ENCODE peak calls at places on chromosomes 4 and X, in eight cellular contexts. One of them, this sample, is unnamed.

GRCh38 chr4:136121431-136121830 is 1410.9 kb downstream of the PCDH18 start:
- DNase-seq in frontal cortex: no peak
- DNase-seq in GM20000: no peak
- DNase-seq in mucosa of descending colon: no peak
- DNase-seq in HTR-8/SVneo: no peak
- DNase-seq in activated T-helper 1 cell treated with anti-CD3 and anti-CD28 coated beads, Interleukin-2, amount 50 U/mL, for 16 hours: no peak
- DNase-seq in naive thymus-derived CD4-positive, alpha-beta T cell: no peak
- DNase-seq in hypothalamus: no peak
- DNase-seq in this sample: no peak

GRCh38 chrX:33183366-33183765 is 28.0 kb downstream of the DMD start:
- DNase-seq in frontal cortex: peak
- DNase-seq in GM20000: no peak
- DNase-seq in mucosa of descending colon: no peak
- DNase-seq in HTR-8/SVneo: peak
- DNase-seq in activated T-helper 1 cell treated with anti-CD3 and anti-CD28 coated beads, Interleukin-2, amount 50 U/mL, for 16 hours: no peak
- DNase-seq in naive thymus-derived CD4-positive, alpha-beta T cell: no peak
- DNase-seq in hypothalamus: no peak
- DNase-seq in this sample: no peak

GRCh38 chr4:182190306-182190705 is 52.9 kb upstream of the TENM3 start:
- DNase-seq in frontal cortex: no peak
- DNase-seq in GM20000: no peak
- DNase-seq in mucosa of descending colon: no peak
- DNase-seq in HTR-8/SVneo: no peak
- DNase-seq in activated T-helper 1 cell treated with anti-CD3 and anti-CD28 coated beads, Interleukin-2, amount 50 U/mL, for 16 hours: no peak
- DNase-seq in naive thymus-derived CD4-positive, alpha-beta T cell: no peak
- DNase-seq in hypothalamus: no peak
- DNase-seq in this sample: no peak

GRCh38 chr4:155759372-155760252 is 791 bp downstream of the GUCY1B1 start:
- DNase-seq in frontal cortex: peak
- DNase-seq in GM20000: peak
- DNase-seq in mucosa of descending colon: peak
- DNase-seq in HTR-8/SVneo: peak
- DNase-seq in activated T-helper 1 cell treated with anti-CD3 and anti-CD28 coated beads, Interleukin-2, amount 50 U/mL, for 16 hours: no peak
- DNase-seq in naive thymus-derived CD4-positive, alpha-beta T cell: no peak
- DNase-seq in hypothalamus: peak
- DNase-seq in this sample: no peak

GRCh38 chr4:106816501-106816900 is 219.6 kb downstream of the DKK2 start:
- DNase-seq in frontal cortex: no peak
- DNase-seq in GM20000: no peak
- DNase-seq in mucosa of descending colon: no peak
- DNase-seq in HTR-8/SVneo: no peak
- DNase-seq in activated T-helper 1 cell treated with anti-CD3 and anti-CD28 coated beads, Interleukin-2, amount 50 U/mL, for 16 hours: no peak
- DNase-seq in naive thymus-derived CD4-positive, alpha-beta T cell: no peak
- DNase-seq in hypothalamus: no peak
- DNase-seq in this sample: no peak

GRCh38 chrX:136847874-136848273 is 32.7 kb downstream of the RBMX start:
- DNase-seq in frontal cortex: no peak
- DNase-seq in GM20000: no peak
- DNase-seq in mucosa of descending colon: no peak
- DNase-seq in HTR-8/SVneo: no peak
- DNase-seq in activated T-helper 1 cell treated with anti-CD3 and anti-CD28 coated beads, Interleukin-2, amount 50 U/mL, for 16 hours: no peak
- DNase-seq in naive thymus-derived CD4-positive, alpha-beta T cell: no peak
- DNase-seq in hypothalamus: no peak
- DNase-seq in this sample: no peak

GRCh38 chr4:139267301-139267700 is 12.7 kb downstream of the MGARP start:
- DNase-seq in frontal cortex: no peak
- DNase-seq in GM20000: no peak
- DNase-seq in mucosa of descending colon: no peak
- DNase-seq in HTR-8/SVneo: no peak
- DNase-seq in activated T-helper 1 cell treated with anti-CD3 and anti-CD28 coated beads, Interleukin-2, amount 50 U/mL, for 16 hours: no peak
- DNase-seq in naive thymus-derived CD4-positive, alpha-beta T cell: no peak
- DNase-seq in hypothalamus: no peak
- DNase-seq in this sample: no peak

GRCh38 chr4:100462206-100462605 is 55.6 kb downstream of the EMCN start:
- DNase-seq in frontal cortex: no peak
- DNase-seq in GM20000: no peak
- DNase-seq in mucosa of descending colon: no peak
- DNase-seq in HTR-8/SVneo: peak
- DNase-seq in activated T-helper 1 cell treated with anti-CD3 and anti-CD28 coated beads, Interleukin-2, amount 50 U/mL, for 16 hours: no peak
- DNase-seq in naive thymus-derived CD4-positive, alpha-beta T cell: no peak
- DNase-seq in hypothalamus: no peak
- DNase-seq in this sample: no peak

GRCh38 chrX:40098264-40099045 is 697 bp upstream of the BCOR start:
- DNase-seq in frontal cortex: no peak
- DNase-seq in GM20000: peak
- DNase-seq in mucosa of descending colon: peak
- DNase-seq in HTR-8/SVneo: no peak
- DNase-seq in activated T-helper 1 cell treated with anti-CD3 and anti-CD28 coated beads, Interleukin-2, amount 50 U/mL, for 16 hours: no peak
- DNase-seq in naive thymus-derived CD4-positive, alpha-beta T cell: peak
- DNase-seq in hypothalamus: no peak
- DNase-seq in this sample: peak

GRCh38 chr4:152206646-152207435 is 329.1 kb downstream of the FBXW7 start:
- DNase-seq in frontal cortex: no peak
- DNase-seq in GM20000: no peak
- DNase-seq in mucosa of descending colon: no peak
- DNase-seq in HTR-8/SVneo: no peak
- DNase-seq in activated T-helper 1 cell treated with anti-CD3 and anti-CD28 coated beads, Interleukin-2, amount 50 U/mL, for 16 hours: no peak
- DNase-seq in naive thymus-derived CD4-positive, alpha-beta T cell: no peak
- DNase-seq in hypothalamus: no peak
- DNase-seq in this sample: no peak

This sample was measured in NCI-H526.